ENCODE peak calls at places on chromosome 22, in six cellular contexts. One of them, this sample, is unnamed.
A peak's percentile ranks its signal among the peaks of the same experiment; 100 is the strongest.

GRCh38 chr22:32985899-32986772 is 72.0 kb downstream of the SYN3 start:
- DNase-seq in heart right ventricle: no peak
- DNase-seq in uterus: peak; percentile 85
- DNase-seq in GM06990: peak; percentile 11
- DNase-seq in BE2C: peak; percentile 78
- DNase-seq in nephron progenitor cell: peak; percentile 81
- DNase-seq in this sample: no peak

GRCh38 chr22:19875531-19876313 is 21.0 kb upstream of the GNB1L start:
- DNase-seq in heart right ventricle: no peak
- DNase-seq in uterus: peak; percentile 35
- DNase-seq in GM06990: peak; percentile 2
- DNase-seq in BE2C: no peak
- DNase-seq in nephron progenitor cell: peak; percentile 1
- DNase-seq in this sample: peak; percentile 64

GRCh38 chr22:45612940-45613339 is 58.7 kb upstream of the ATXN10 start:
- DNase-seq in heart right ventricle: no peak
- DNase-seq in uterus: no peak
- DNase-seq in GM06990: no peak
- DNase-seq in BE2C: peak; percentile 46
- DNase-seq in nephron progenitor cell: peak; percentile 37
- DNase-seq in this sample: no peak

GRCh38 chr22:17171016-17171312 is 11.9 kb upstream of the HDHD5 start:
- DNase-seq in heart right ventricle: no peak
- DNase-seq in uterus: no peak
- DNase-seq in GM06990: no peak
- DNase-seq in BE2C: no peak
- DNase-seq in nephron progenitor cell: no peak
- DNase-seq in this sample: no peak

GRCh38 chr22:26322179-26322905 is 106.7 kb upstream of the ASPHD2 start:
- DNase-seq in heart right ventricle: no peak
- DNase-seq in uterus: no peak
- DNase-seq in GM06990: no peak
- DNase-seq in BE2C: no peak
- DNase-seq in nephron progenitor cell: no peak
- DNase-seq in this sample: no peak

GRCh38 chr22:24418786-24419479 is 8.5 kb upstream of the ADORA2A start:
- DNase-seq in heart right ventricle: no peak
- DNase-seq in uterus: no peak
- DNase-seq in GM06990: no peak
- DNase-seq in BE2C: no peak
- DNase-seq in nephron progenitor cell: no peak
- DNase-seq in this sample: no peak

GRCh38 chr22:43881091-43882061 is 10.4 kb downstream of the PNPLA5 start:
- DNase-seq in heart right ventricle: no peak
- DNase-seq in uterus: no peak
- DNase-seq in GM06990: no peak
- DNase-seq in BE2C: no peak
- DNase-seq in nephron progenitor cell: no peak
- DNase-seq in this sample: no peak

GRCh38 chr22:46392137-46392844 is 56.8 kb downstream of the TRMU start:
- DNase-seq in heart right ventricle: no peak
- DNase-seq in uterus: no peak
- DNase-seq in GM06990: no peak
- DNase-seq in BE2C: no peak
- DNase-seq in nephron progenitor cell: no peak
- DNase-seq in this sample: no peak

DNA sequence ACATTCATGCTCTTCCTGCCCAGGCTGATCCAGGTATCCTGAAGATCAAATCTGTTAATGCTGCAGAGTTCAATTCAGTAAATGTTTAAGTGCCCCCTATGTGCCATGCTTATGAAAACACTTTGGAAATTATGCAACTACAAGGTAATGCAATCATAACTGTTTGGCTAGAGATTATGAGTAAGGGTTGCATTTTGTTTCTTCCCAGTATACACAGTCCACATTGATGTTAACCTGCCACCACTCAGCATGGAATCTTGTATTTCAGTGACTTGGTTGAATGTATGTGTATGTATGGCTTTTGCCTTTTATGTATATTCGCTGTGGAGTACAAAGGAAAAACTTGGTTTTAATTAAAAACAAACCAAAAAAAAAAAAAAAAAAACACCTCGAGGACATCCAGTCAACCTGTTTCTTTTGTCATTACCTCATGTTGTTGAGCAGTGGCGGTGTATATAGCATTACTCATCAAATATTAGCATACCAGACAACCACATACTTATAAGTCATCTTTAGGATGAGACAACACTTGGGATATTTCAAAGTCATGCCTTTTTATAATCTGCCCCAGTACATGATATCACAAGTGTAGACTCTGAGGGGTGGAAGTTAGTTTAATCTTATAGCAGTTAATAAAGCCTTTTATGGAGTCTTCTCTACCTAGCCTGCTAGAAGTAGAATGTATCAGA is 86.1 kb upstream of the HORMAD2 start:
- DNase-seq in heart right ventricle: no peak
- DNase-seq in uterus: no peak
- DNase-seq in GM06990: no peak
- DNase-seq in BE2C: no peak
- DNase-seq in nephron progenitor cell: no peak
- DNase-seq in this sample: no peak
- TF ChIP-seq CTCF in heart right ventricle: no peak
- TF ChIP-seq CTCF in uterus: no peak
- TF ChIP-seq CTCF in GM06990: no peak
- TF ChIP-seq CTCF in BE2C: peak; percentile 29
- TF ChIP-seq CTCF in nephron progenitor cell: no peak
- TF ChIP-seq CTCF in this sample: no peak

GRCh38 chr22:36907464-36907863 is 6.0 kb upstream of the CSF2RB start:
- DNase-seq in heart right ventricle: no peak
- DNase-seq in uterus: no peak
- DNase-seq in GM06990: no peak
- DNase-seq in BE2C: no peak
- DNase-seq in nephron progenitor cell: no peak
- DNase-seq in this sample: no peak

GRCh38 chr22:36900880-36901279 is 12.5 kb upstream of the CSF2RB start:
- DNase-seq in heart right ventricle: no peak
- DNase-seq in uterus: no peak
- DNase-seq in GM06990: no peak
- DNase-seq in BE2C: no peak
- DNase-seq in nephron progenitor cell: no peak
- DNase-seq in this sample: no peak

GRCh38 chr22:36901411-36902142 is 11.9 kb upstream of the CSF2RB start:
- DNase-seq in heart right ventricle: no peak
- DNase-seq in uterus: no peak
- DNase-seq in GM06990: peak; percentile 71
- DNase-seq in BE2C: no peak
- DNase-seq in nephron progenitor cell: no peak
- DNase-seq in this sample: no peak

GRCh38 chr22:36902143-36902911 is 11.1 kb upstream of the CSF2RB start:
- DNase-seq in heart right ventricle: no peak
- DNase-seq in uterus: no peak
- DNase-seq in GM06990: no peak
- DNase-seq in BE2C: no peak
- DNase-seq in nephron progenitor cell: no peak
- DNase-seq in this sample: no peak

GRCh38 chr22:36904260-36904659 is 9.2 kb upstream of the CSF2RB start:
- DNase-seq in heart right ventricle: no peak
- DNase-seq in uterus: no peak
- DNase-seq in GM06990: no peak
- DNase-seq in BE2C: no peak
- DNase-seq in nephron progenitor cell: no peak
- DNase-seq in this sample: no peak
- TF ChIP-seq CTCF in heart right ventricle: no peak
- TF ChIP-seq CTCF in uterus: no peak
- TF ChIP-seq CTCF in GM06990: peak; percentile 10
- TF ChIP-seq CTCF in BE2C: peak; percentile 20
- TF ChIP-seq CTCF in nephron progenitor cell: no peak
- TF ChIP-seq CTCF in this sample: no peak

GRCh38 chr22:41535244-41535643 is 9.0 kb downstream of the POLR3H start:
- DNase-seq in heart right ventricle: no peak
- DNase-seq in uterus: no peak
- DNase-seq in GM06990: no peak
- DNase-seq in BE2C: peak; percentile 56
- DNase-seq in nephron progenitor cell: no peak
- DNase-seq in this sample: no peak
- TF ChIP-seq CTCF in heart right ventricle: peak; percentile 18
- TF ChIP-seq CTCF in uterus: no peak
- TF ChIP-seq CTCF in GM06990: no peak
- TF ChIP-seq CTCF in BE2C: peak; percentile 60
- TF ChIP-seq CTCF in nephron progenitor cell: no peak
- TF ChIP-seq CTCF in this sample: no peak

DNA sequence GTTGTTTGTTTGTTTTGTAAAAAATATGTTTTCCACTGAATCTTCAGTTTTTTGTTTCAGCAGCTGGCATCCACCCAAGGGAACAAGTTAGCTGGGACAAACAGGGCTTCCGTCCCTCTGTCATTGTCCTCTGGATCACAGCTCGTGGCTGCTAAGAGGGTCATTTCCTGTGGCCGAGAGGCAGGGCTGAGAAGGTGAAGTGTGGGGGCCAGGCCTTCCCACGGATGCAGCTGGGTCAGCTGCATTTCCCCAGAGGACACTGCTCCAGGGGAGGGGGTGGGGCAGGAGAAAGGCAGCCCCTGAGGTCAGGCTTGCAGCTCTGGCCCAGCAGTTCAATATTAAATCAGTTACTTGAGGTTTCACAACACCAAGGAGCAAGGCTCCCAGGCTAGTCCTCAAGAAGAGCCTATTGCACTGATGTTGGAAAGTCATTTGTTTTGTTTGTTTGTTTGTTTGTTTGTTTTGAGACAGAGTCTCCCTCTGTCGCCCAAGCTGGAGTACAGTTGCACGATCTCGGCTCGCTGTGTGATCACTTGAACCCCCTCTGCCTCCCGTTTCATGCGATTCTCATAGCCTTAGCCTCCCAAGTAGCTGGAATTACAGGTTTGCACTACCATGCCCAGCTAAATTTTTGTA is 34.4 kb upstream of the SMTN start:
- DNase-seq in heart right ventricle: peak; percentile 80
- DNase-seq in uterus: peak; percentile 83
- DNase-seq in GM06990: no peak
- DNase-seq in BE2C: peak; percentile 14
- DNase-seq in nephron progenitor cell: peak; percentile 39
- DNase-seq in this sample: no peak
- TF ChIP-seq CTCF in heart right ventricle: no peak
- TF ChIP-seq CTCF in uterus: peak; percentile 10
- TF ChIP-seq CTCF in GM06990: no peak
- TF ChIP-seq CTCF in BE2C: no peak
- TF ChIP-seq CTCF in nephron progenitor cell: no peak
- TF ChIP-seq CTCF in this sample: no peak

DNA sequence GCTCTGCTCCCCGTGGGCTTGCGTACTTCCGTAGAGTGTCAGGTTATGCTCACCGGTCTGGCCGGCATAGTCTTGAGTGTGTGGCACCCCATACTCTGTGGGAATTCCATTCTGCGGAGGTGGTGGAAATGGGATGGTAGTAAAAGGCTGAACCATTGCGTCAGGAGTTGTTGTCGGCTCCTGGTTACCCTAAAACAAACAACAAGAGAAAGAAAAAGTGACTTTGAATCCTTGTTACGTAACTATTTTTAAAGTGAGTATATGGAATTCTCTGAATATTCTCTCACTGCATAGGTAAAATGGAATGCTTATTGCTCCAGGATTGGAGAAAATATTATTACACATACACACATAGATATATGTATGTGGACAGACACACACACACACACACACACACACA is 92.1 kb downstream of the APOL5 start:
- DNase-seq in heart right ventricle: no peak
- DNase-seq in uterus: no peak
- DNase-seq in GM06990: no peak
- DNase-seq in BE2C: no peak
- DNase-seq in nephron progenitor cell: no peak
- DNase-seq in this sample: no peak
- TF ChIP-seq CTCF in heart right ventricle: no peak
- TF ChIP-seq CTCF in uterus: no peak
- TF ChIP-seq CTCF in GM06990: no peak
- TF ChIP-seq CTCF in BE2C: no peak
- TF ChIP-seq CTCF in nephron progenitor cell: no peak
- TF ChIP-seq CTCF in this sample: no peak

DNA sequence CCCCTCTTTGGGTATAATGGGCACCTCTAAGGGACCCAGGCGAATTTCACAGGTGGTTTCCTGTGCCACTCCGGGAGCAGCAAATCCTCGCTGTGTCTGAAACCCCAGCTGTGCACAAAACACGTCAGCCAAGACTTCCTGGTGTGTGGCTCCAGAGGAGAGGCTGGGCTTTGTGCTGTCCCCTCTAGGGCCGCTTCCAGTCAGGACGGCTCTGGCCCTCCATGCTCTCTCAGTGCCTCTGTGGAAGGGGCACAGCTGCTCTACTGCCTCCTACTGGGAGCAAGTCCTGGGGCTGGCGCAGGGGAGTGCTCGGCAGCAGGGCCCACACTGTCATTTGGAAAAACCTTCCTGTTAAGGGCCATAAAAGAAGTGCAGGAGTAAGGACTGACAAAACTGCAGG is 23.7 kb upstream of the ARFGAP3 start:
- DNase-seq in heart right ventricle: no peak
- DNase-seq in uterus: no peak
- DNase-seq in GM06990: no peak
- DNase-seq in BE2C: no peak
- DNase-seq in nephron progenitor cell: no peak
- DNase-seq in this sample: no peak
- TF ChIP-seq CTCF in heart right ventricle: no peak
- TF ChIP-seq CTCF in uterus: no peak
- TF ChIP-seq CTCF in GM06990: peak; percentile 42
- TF ChIP-seq CTCF in BE2C: peak; percentile 23
- TF ChIP-seq CTCF in nephron progenitor cell: no peak
- TF ChIP-seq CTCF in this sample: no peak

GRCh38 chr22:49632199-49633009 is 195.3 kb downstream of the BRD1 start:
- DNase-seq in heart right ventricle: peak; percentile 68
- DNase-seq in uterus: no peak
- DNase-seq in GM06990: no peak
- DNase-seq in BE2C: peak; percentile 75
- DNase-seq in nephron progenitor cell: peak; percentile 81
- DNase-seq in this sample: no peak
- TF ChIP-seq CTCF in heart right ventricle: peak; percentile 91
- TF ChIP-seq CTCF in uterus: peak; percentile 66
- TF ChIP-seq CTCF in GM06990: no peak
- TF ChIP-seq CTCF in BE2C: peak; percentile 96
- TF ChIP-seq CTCF in nephron progenitor cell: peak; percentile 90
- TF ChIP-seq CTCF in this sample: peak; percentile 41

DNA sequence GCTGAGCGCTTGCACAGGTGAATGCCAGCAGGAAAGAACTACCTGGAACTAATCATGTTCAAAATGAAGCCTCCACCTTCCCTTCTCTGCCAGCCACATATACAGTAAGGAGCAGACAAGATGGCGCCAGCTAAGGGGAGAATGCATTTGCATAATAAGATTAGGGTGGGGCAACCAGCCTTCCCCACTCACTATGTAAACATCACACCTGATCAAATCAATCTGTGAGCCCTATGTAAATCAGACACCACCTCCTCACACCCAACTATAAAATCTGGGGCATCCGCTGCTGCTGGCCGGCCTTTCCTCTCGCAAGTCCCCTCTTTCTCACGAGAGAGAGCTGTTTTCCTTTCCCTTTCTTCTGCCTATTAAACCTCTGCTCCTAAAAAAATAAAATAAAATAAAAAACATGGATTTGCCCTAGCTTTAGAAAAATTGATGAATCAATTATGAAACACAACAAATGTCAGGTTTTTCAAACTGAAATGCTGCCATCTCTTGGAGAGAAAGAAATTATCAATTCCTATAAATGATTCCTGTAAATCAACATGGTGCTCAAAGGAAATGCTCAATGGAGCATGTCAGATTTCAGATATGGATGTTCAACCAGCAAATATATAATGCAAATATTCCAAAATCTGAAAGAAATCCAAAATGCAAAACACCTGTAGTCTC is 108.9 kb downstream of the SGSM3 start:
- DNase-seq in heart right ventricle: no peak
- DNase-seq in uterus: no peak
- DNase-seq in GM06990: no peak
- DNase-seq in BE2C: no peak
- DNase-seq in nephron progenitor cell: no peak
- DNase-seq in this sample: no peak
- TF ChIP-seq CTCF in heart right ventricle: no peak
- TF ChIP-seq CTCF in uterus: no peak
- TF ChIP-seq CTCF in GM06990: no peak
- TF ChIP-seq CTCF in BE2C: peak; percentile 22
- TF ChIP-seq CTCF in nephron progenitor cell: no peak
- TF ChIP-seq CTCF in this sample: no peak